ENCODE peak calls at places on chromosomes 12 and 14, in ten cellular contexts. P is CD8-positive, alpha-beta T cell; E is activated T-cell treated with anti-CD3 and anti-CD28 coated beads, Interleukin-2, amount 50 U/mL, for 72 hours; C is fibroblast of the conjunctiva; O is fibroblast of gingiva; U is putamen; B is GDM1; X is D721Med; M is lower leg skin; L is left colon. F is an unnamed sample.
A peak's percentile ranks its signal among the peaks of the same experiment; 100 is the strongest.

GRCh38 chr14:93824518-93825234 is 36.4 kb upstream of the PRIMA1 start:
- DNase-seq in L (no peak), C (no peak), E (no peak), U (no peak), B (no peak), P (no peak), M (no peak), X (no peak), O (no peak), F (no peak)

GRCh38 chr14:39376671-39377403 is 55.4 kb downstream of the FBXO33 start:
- DNase-seq in P (no peak), C (no peak), M (no peak), O (peak; percentile 19), L (no peak), E (no peak), U (no peak), X (no peak), B (no peak), F (no peak)

GRCh38 chr12:127165567-127166392 is 1101.2 kb upstream of the TMEM132C start:
- DNase-seq in C (peak; percentile 74), U (peak; percentile 81), P (peak; percentile 67), O (peak; percentile 91), B (peak; percentile 71), X (peak; percentile 47), M (peak; percentile 92), E (peak; percentile 71), L (peak; percentile 90), F (peak; percentile 70)

GRCh38 chr12:65948320-65949008 is 124.2 kb downstream of the HMGA2 start:
- DNase-seq in E (no peak), P (no peak), O (peak; percentile 93), M (peak; percentile 91), B (no peak), L (peak; percentile 25), X (no peak), U (peak; percentile 55), C (peak; percentile 97), F (peak; percentile 61)

GRCh38 chr14:33736299-33736698 is 214.6 kb downstream of the EGLN3 start:
- DNase-seq in B (no peak), O (no peak), U (no peak), L (no peak), M (no peak), C (no peak), P (no peak), E (no peak), X (no peak), F (no peak)

GRCh38 chr14:55073856-55074255 is 22.4 kb downstream of the MAPK1IP1L start:
- DNase-seq in U (no peak), B (no peak), M (no peak), X (no peak), O (peak; percentile 38), C (no peak), L (no peak), E (no peak), P (no peak), F (no peak)

GRCh38 chr14:99330316-99331240 is 58.6 kb upstream of the BCL11B start:
- DNase-seq in X (no peak), L (no peak), U (no peak), M (peak; percentile 69), C (no peak), O (no peak), E (no peak), B (no peak), P (no peak), F (no peak)

GRCh38 chr12:51320695-51321320 is 3.2 kb downstream of the BIN2 start:
- DNase-seq in E (no peak), C (peak; percentile 56), B (peak; percentile 46), M (no peak), L (no peak), O (peak; percentile 76), U (no peak), P (no peak), X (no peak), F (no peak)

GRCh38 chr12:92739099-92739498 is 36.3 kb downstream of the PLEKHG7 start:
- DNase-seq in B (no peak), C (no peak), L (no peak), U (no peak), M (no peak), E (no peak), O (peak; percentile 17), P (no peak), X (no peak), F (no peak)

GRCh38 chr14:69665596-69665995 is 54.2 kb downstream of the SUSD6 start:
- DNase-seq in O (no peak), B (no peak), M (no peak), U (no peak), C (no peak), E (no peak), P (no peak), L (no peak), X (no peak), F (no peak)

GRCh38 chr12:50309950-50310349 is 26.6 kb upstream of the LIMA1 start:
- DNase-seq in C (no peak), U (no peak), E (no peak), X (no peak), M (no peak), P (no peak), L (no peak), O (no peak), B (no peak), F (no peak)

GRCh38 chr12:96814200-96814599 is 92.9 kb upstream of the NEDD1 start:
- DNase-seq in U (no peak), P (no peak), E (no peak), X (no peak), C (no peak), B (no peak), L (no peak), O (no peak), M (no peak), F (no peak)

GRCh38 chr14:105499256-105500035 is 8.4 kb downstream of the TEDC1 start:
- DNase-seq in P (no peak), L (no peak), B (no peak), O (no peak), E (no peak), X (no peak), C (no peak), M (peak; percentile 84), U (peak; percentile 97), F (no peak)

GRCh38 chr12:10829994-10830393 is 3.8 kb upstream of the TAS2R10 start:
- DNase-seq in B (no peak), U (no peak), X (no peak), M (no peak), P (no peak), E (no peak), L (no peak), O (no peak), C (no peak), F (no peak)

GRCh38 chr14:99732436-99733220 is 48.5 kb downstream of the CYP46A1 start:
- DNase-seq in X (no peak), P (no peak), O (no peak), M (peak; percentile 83), B (no peak), E (no peak), L (no peak), U (no peak), C (no peak), F (no peak)

GRCh38 chr14:77212933-77213656 is 31.5 kb downstream of the TMEM63C start:
- DNase-seq in U (no peak), X (peak; percentile 71), C (no peak), P (no peak), B (no peak), O (no peak), L (peak; percentile 56), M (no peak), E (peak; percentile 41), F (peak; percentile 14)

GRCh38 chr12:93005928-93006654 is 77.0 kb upstream of the EEA1 start:
- DNase-seq in B (no peak), E (no peak), P (no peak), M (no peak), U (no peak), O (no peak), X (no peak), L (no peak), C (no peak), F (no peak)

GRCh38 chr14:23694085-23694975 is 58.2 kb downstream of the DHRS2 start:
- DNase-seq in U (peak; percentile 27), C (peak; percentile 87), L (no peak), O (peak; percentile 36), X (no peak), M (no peak), E (peak; percentile 25), B (no peak), P (no peak), F (no peak)

GRCh38 chr14:99158150-99158549 is 113.8 kb downstream of the BCL11B start:
- DNase-seq in X (no peak), O (no peak), P (no peak), L (no peak), U (no peak), B (no peak), C (no peak), M (peak; percentile 49), E (no peak), F (no peak)

GRCh38 chr14:41607119-41607785 is 576 bp downstream of the LRFN5 start:
- DNase-seq in M (peak; percentile 78), E (no peak), U (peak; percentile 26), L (no peak), B (no peak), P (no peak), C (no peak), X (no peak), O (peak; percentile 33), F (no peak)

GRCh38 chr12:64387201-64387816 is 3.2 kb downstream of the C12orf56 start:
- DNase-seq in L (no peak), M (no peak), B (no peak), E (no peak), U (no peak), O (no peak), C (no peak), X (no peak), P (no peak), F (no peak)

GRCh38 chr12:100675432-100675831 is 101.9 kb downstream of the GAS2L3 start:
- DNase-seq in E (no peak), L (peak; percentile 21), P (no peak), O (peak; percentile 48), U (peak; percentile 8), B (no peak), X (no peak), M (no peak), C (peak; percentile 1), F (no peak)

GRCh38 chr14:80926706-80927384 is 14.7 kb downstream of the CEP128 start:
- DNase-seq in B (no peak), C (no peak), M (no peak), U (no peak), O (peak; percentile 57), P (no peak), X (no peak), E (no peak), L (no peak), F (no peak)

GRCh38 chr12:53207042-53207441 is at the start of gene ITGB7:
- DNase-seq in C (no peak), E (peak; percentile 77), B (no peak), L (peak; percentile 75), O (no peak), M (no peak), U (no peak), P (peak; percentile 80), X (no peak), F (no peak)

GRCh38 chr12:100404769-100405407 is 48.0 kb downstream of the SLC17A8 start:
- DNase-seq in M (peak; percentile 43), O (peak; percentile 26), L (no peak), U (no peak), P (peak; percentile 17), C (peak; percentile 27), E (peak; percentile 44), B (no peak), X (no peak), F (peak; percentile 28)

GRCh38 chr12:79527498-79527897 is 163.3 kb downstream of the PAWR start:
- DNase-seq in L (no peak), X (no peak), O (no peak), U (no peak), P (no peak), B (no peak), E (no peak), C (no peak), M (no peak), F (no peak)

GRCh38 chr14:89773644-89774316 is 180.8 kb downstream of the EFCAB11 start:
- DNase-seq in X (no peak), O (no peak), C (no peak), L (peak; percentile 56), M (no peak), P (peak; percentile 73), B (peak; percentile 73), E (peak; percentile 75), U (no peak), F (no peak)

GRCh38 chr14:76352639-76353281 is 23.2 kb upstream of the ESRRB start:
- DNase-seq in P (peak; percentile 36), U (no peak), X (peak; percentile 75), E (peak; percentile 65), M (no peak), B (peak; percentile 18), C (no peak), O (peak; percentile 49), L (peak; percentile 62), F (peak; percentile 20)

F was measured in prostate gland.